ENCODE peak calls at places on chromosomes 6 and 20, in six cellular contexts. B is psoas muscle, S is retina, R is HFFc6, I is GM04504, K is adrenal gland. V is an unnamed sample.

GRCh38 chr6:108009894-108010293 is 51.9 kb upstream of the SEC63 start:
- DNase-seq in S (no peak), R (no peak), I (no peak), B (no peak), K (no peak), V (no peak)

GRCh38 chr20:7776148-7776547 is 164.1 kb downstream of the HAO1 start:
- DNase-seq in I (no peak), R (no peak), K (no peak), S (no peak), B (no peak), V (no peak)

GRCh38 chr20:60815656-60816055 is 436.4 kb upstream of the CDH4 start:
- DNase-seq in R (no peak), I (no peak), K (no peak), S (no peak), B (no peak), V (no peak)

GRCh38 chr6:111563581-111563980 is 42.1 kb downstream of the TRAF3IP2 start:
- DNase-seq in R (no peak), S (no peak), K (no peak), I (no peak), B (no peak), V (no peak)

GRCh38 chr6:54419885-54420284 is 111.6 kb downstream of the TINAG start:
- DNase-seq in I (peak; percentile 73), S (no peak), R (peak; percentile 87), B (no peak), K (no peak), V (peak; percentile 95)

GRCh38 chr6:132202569-132202968 is 198.7 kb downstream of the MOXD1 start:
- DNase-seq in R (peak; percentile 75), B (no peak), I (peak; percentile 77), K (no peak), S (peak; percentile 10), V (peak; percentile 82)

GRCh38 chr6:149129401-149130077 is 188.0 kb upstream of the TAB2 start:
- DNase-seq in K (peak; percentile 56), S (no peak), I (peak; percentile 70), B (peak; percentile 30), R (peak; percentile 84), V (peak; percentile 84)

GRCh38 chr20:62030834-62031434 is 34.7 kb downstream of the TAF4 start:
- DNase-seq in K (no peak), B (no peak), I (no peak), R (no peak), S (no peak), V (no peak)

V was measured in cardiac fibroblast.